ENCODE peak calls at places on chromosomes 12 and 14, in four cellular contexts. D, A, P and T are unnamed samples.

GRCh38 chr12:94956936-94957464 is 46.5 kb downstream of the NDUFA12 start:
- DNase-seq in D (no peak), A (no peak), P (no peak), T (no peak)

GRCh38 chr14:61925043-61925442 is 162.8 kb downstream of the SNAPC1 start:
- DNase-seq in A (peak), P (peak), D (peak), T (peak)

GRCh38 chr14:75636100-75636692 is 24.5 kb downstream of the ERG28 start:
- DNase-seq in A (no peak), P (peak), D (no peak), T (peak)

GRCh38 chr12:92546259-92546825 is 156.4 kb upstream of the PLEKHG7 start:
- DNase-seq in P (no peak), D (no peak), A (no peak), T (no peak)

GRCh38 chr12:53299454-53300180 is at the start of gene MYG1:
- DNase-seq in P (peak), D (peak), A (peak), T (peak)

GRCh38 chr12:132438726-132439125 is 51.2 kb upstream of the FBRSL1 start:
- DNase-seq in A (no peak), D (no peak), P (no peak), T (no peak)

GRCh38 chr12:62792526-62792925 is 142.4 kb downstream of the PPM1H start:
- DNase-seq in P (no peak), D (no peak), A (no peak), T (no peak)

GRCh38 chr12:132094269-132094891 is 49.7 kb downstream of the DDX51 start:
- DNase-seq in P (no peak), A (no peak), D (no peak), T (no peak)

GRCh38 chr14:51176819-51177218 is 63.2 kb upstream of the TMX1 start:
- DNase-seq in D (no peak), A (no peak), P (no peak), T (no peak)

GRCh38 chr12:70652451-70652850 is 15.2 kb upstream of the PTPRB start:
- DNase-seq in A (no peak), D (no peak), P (no peak), T (no peak)

GRCh38 chr12:132109741-132110140 is 34.4 kb downstream of the DDX51 start:
- DNase-seq in D (no peak), P (no peak), A (no peak), T (no peak)

GRCh38 chr12:54201001-54201794 is 12.4 kb upstream of the SMUG1 start:
- DNase-seq in P (peak), A (peak), D (no peak), T (peak)

GRCh38 chr12:75834591-75834990 is 197.0 kb downstream of the PHLDA1 start:
- DNase-seq in A (no peak), D (no peak), P (no peak), T (no peak)

GRCh38 chr12:120229071-120229582 is 28.2 kb upstream of the RPLP0 start:
- DNase-seq in A (no peak), P (peak), D (no peak), T (no peak)

GRCh38 chr12:11794311-11794710 is 144.8 kb downstream of the ETV6 start:
- DNase-seq in A (no peak), P (no peak), D (no peak), T (no peak)

GRCh38 chr14:73049428-73049827 is 8.9 kb upstream of the RBM25 start:
- DNase-seq in P (peak), D (no peak), A (no peak), T (no peak)

GRCh38 chr12:124392271-124392990 is 97.5 kb downstream of the RFLNA start:
- DNase-seq in A (no peak), D (no peak), P (peak), T (peak)

GRCh38 chr12:49335118-49335954 is 1.7 kb downstream of the C1QL4 start:
- DNase-seq in P (no peak), A (no peak), D (no peak), T (no peak)

GRCh38 chr14:51504626-51505025 is 147.1 kb upstream of the FRMD6 start:
- DNase-seq in D (no peak), A (no peak), P (no peak), T (no peak)

GRCh38 chr12:6306599-6307220 is 3.8 kb upstream of the PLEKHG6 start:
- DNase-seq in D (no peak), P (no peak), A (no peak), T (no peak)

GRCh38 chr12:10249690-10250455 is 37.2 kb downstream of the GABARAPL1 start:
- DNase-seq in D (no peak), A (no peak), P (no peak), T (no peak)

GRCh38 chr12:19304149-19304780 is 135.0 kb upstream of the AEBP2 start:
- DNase-seq in P (no peak), D (no peak), A (no peak), T (no peak)

GRCh38 chr14:97705976-97706375 is 908.8 kb downstream of the VRK1 start:
- DNase-seq in A (no peak), D (no peak), P (no peak), T (no peak)

GRCh38 chr12:31000751-31001150 is 72.9 kb upstream of the DDX11 start:
- DNase-seq in D (no peak), A (peak), P (peak), T (peak)

GRCh38 chr14:101222362-101223090 is 319.0 kb upstream of the RTL1 start:
- DNase-seq in P (no peak), D (no peak), A (no peak), T (no peak)

GRCh38 chr12:56723889-56724659 is 1.0 kb downstream of the NACA start:
- DNase-seq in P (peak), D (no peak), A (peak), T (peak)

GRCh38 chr12:124565071-124565491 is 2.3 kb downstream of the NCOR2 start:
- DNase-seq in D (no peak), P (no peak), A (no peak), T (no peak)

GRCh38 chr14:88986146-88986841 is 161.8 kb downstream of the TTC8 start:
- DNase-seq in A (peak), P (peak), D (no peak), T (peak)

DNA sequence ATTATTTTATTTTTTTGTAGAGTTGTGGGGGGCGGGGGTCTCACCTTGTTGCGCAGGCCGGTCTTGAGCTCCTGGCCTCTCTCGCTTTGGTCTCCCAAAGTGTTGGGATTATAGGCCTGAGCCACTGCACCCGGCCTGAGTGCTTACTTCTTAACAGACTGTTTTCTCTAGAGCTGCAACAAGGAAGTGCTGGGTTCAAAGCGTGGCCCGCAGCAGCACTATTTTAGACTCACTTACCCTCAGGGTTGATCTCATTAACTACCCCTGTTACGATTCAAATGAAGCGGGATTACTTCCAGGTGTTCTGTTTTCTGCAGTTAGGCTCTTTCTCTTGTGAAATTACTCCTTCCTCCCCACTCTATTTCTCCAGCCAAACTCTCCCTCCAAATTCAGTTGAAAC is 8.7 kb downstream of the A2ML1 start:
- DNase-seq in A (no peak), P (no peak), D (no peak), T (no peak)
- H3K4me3 ChIP-seq in A (no peak), P (no peak), D (no peak), T (no peak)

GRCh38 chr14:31256534-31257243 is 49.1 kb upstream of the HECTD1 start:
- DNase-seq in A (no peak), P (no peak), D (no peak), T (no peak)

GRCh38 chr14:31257244-31257553 is 49.6 kb upstream of the HECTD1 start:
- DNase-seq in A (no peak), D (no peak), P (no peak), T (no peak)

GRCh38 chr14:31255286-31255685 is 47.7 kb upstream of the HECTD1 start:
- DNase-seq in P (no peak), D (no peak), A (no peak), T (no peak)

GRCh38 chr14:31261523-31261858 is 53.9 kb upstream of the HECTD1 start:
- DNase-seq in P (no peak), A (no peak), D (no peak), T (no peak)

DNA sequence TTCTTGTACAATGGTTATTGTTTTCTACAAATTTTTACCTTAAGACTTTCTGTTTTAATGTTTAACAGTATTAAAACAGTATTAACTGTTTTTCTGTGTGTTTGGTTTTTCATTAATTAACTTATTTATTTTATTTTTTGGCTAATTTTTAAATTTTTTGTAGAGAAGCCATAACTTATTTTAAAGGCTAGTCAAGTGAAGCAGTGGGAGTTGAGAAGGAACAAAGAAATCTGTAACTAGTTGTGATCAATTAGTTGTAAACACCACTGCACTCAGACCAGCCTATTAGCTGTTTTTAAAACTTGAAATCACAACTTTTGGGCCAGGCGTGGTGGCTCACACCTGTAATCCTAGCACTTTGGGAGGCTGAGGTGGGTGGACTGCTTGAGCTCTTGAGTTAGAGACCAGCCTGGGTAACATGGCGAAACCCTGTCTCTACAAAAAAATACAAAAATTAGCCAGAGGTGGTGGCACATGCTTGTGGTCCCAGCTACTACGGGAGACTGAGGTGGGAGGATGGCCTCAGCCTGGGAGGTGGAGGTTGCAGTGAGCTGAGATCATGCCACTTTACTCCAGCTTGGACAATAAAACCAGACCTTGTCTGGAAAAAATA is 50.9 kb upstream of the HECTD1 start:
- DNase-seq in A (no peak), P (no peak), D (no peak), T (no peak)
- TF ChIP-seq CTCF in A (no peak), P (no peak), D (no peak), T (no peak)

GRCh38 chr14:20680363-20680762 is 4.0 kb upstream of the RNASE4 start:
- DNase-seq in P (no peak), A (no peak), D (no peak), T (no peak)
- H3K4me3 ChIP-seq in P (no peak), A (peak), D (no peak), T (no peak)

GRCh38 chr14:57530571-57530970 is 36.9 kb upstream of the CCDC198 start:
- DNase-seq in A (no peak), D (no peak), P (no peak), T (no peak)

GRCh38 chr14:57526942-57527341 is 33.3 kb upstream of the CCDC198 start:
- DNase-seq in D (no peak), A (no peak), P (no peak), T (no peak)
- TF ChIP-seq CTCF in D (peak), A (no peak), P (no peak), T (no peak)

GRCh38 chr14:39168591-39168990 is 1.5 kb downstream of the TRAPPC6B start:
- DNase-seq in P (no peak), D (no peak), A (no peak), T (no peak)
- H3K4me3 ChIP-seq in P (peak), D (peak), A (peak), T (peak)

GRCh38 chr12:45991289-45992249 is 1.2 kb upstream of the SCAF11 start:
- DNase-seq in D (peak), P (peak), A (no peak), T (peak)
- TF ChIP-seq CTCF in D (no peak), P (no peak), A (no peak), T (no peak)

DNA sequence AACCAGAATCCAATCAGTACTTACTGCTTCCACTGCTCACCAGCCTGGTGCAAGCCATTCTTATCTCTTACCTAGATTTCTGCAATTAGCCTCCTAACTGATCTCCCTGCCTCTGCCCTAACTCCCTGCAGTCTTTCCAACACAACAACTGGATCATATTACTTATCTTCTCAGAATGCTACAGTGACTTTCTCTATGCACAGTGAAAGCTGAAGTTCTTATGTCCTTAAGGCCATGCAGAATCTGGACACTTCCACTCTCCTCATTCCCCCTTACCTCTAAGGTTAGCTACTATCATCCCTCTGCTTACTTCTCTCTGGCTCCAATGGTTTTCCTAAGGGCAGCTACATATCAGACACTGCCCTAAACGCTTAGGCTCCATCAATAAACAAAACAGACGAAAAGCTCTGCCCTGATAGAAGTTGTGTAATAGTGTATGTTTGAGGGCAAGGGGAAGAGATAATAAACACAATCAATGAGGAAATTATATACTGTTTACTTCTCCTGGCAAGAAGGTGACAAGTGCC is 4.0 kb downstream of the KTN1 start:
- DNase-seq in D (no peak), P (peak), A (no peak), T (no peak)
- H3K4me3 ChIP-seq in D (no peak), P (no peak), A (no peak), T (no peak)